ENCODE peak calls at places on chromosomes 13 and 19, in five cellular contexts. R is ovary, U is tibial artery, Q is iPS DF 6.9, Z is body of pancreas. I is an unnamed sample. For H3K9me3, the result is how much of the 10 kb centered on the place peaks cover.

GRCh38 chr19:18506545-18506944 is 15.3 kb downstream of the ELL start:
- DNase-seq in R (no peak), U (no peak), Q (no peak), Z (no peak), I (no peak)

GRCh38 chr13:50318887-50319286 is 303.6 kb downstream of the KCNRG start:
- DNase-seq in R (no peak), U (no peak), Q (no peak), Z (no peak), I (no peak)

GRCh38 chr13:44920013-44920412 is 69.3 kb downstream of the NUFIP1 start:
- DNase-seq in R (no peak), U (no peak), Q (no peak), Z (no peak), I (no peak)

GRCh38 chr13:96172066-96172465 is 82.2 kb downstream of the HS6ST3 start:
- DNase-seq in R (no peak), U (no peak), Q (no peak), Z (no peak), I (no peak)

GRCh38 chr19:31350693-31351211 is 1.5 kb upstream of the TSHZ3 start:
- DNase-seq in R (peak), U (no peak), Q (no peak), Z (peak), I (no peak)

GRCh38 chr13:25168800-25169199 is 3.3 kb downstream of the AMER2 start:
- DNase-seq in R (no peak), U (no peak), Q (no peak), Z (no peak), I (no peak)

GRCh38 chr19:49552749-49553148 is 24.9 kb downstream of the RCN3 start:
- DNase-seq in R (no peak), U (no peak), Q (no peak), Z (peak), I (no peak)

GRCh38 chr19:4707956-4708650 is 15.5 kb downstream of the DPP9 start:
- DNase-seq in R (no peak), U (no peak), Q (no peak), Z (peak), I (no peak)

GRCh38 chr13:19959141-19959830 is 759 bp downstream of the ZMYM2 start:
- DNase-seq in R (peak), U (peak), Q (no peak), Z (peak), I (peak)

GRCh38 chr19:10737680-10738079 is 19.8 kb downstream of the DNM2 start:
- DNase-seq in R (no peak), U (no peak), Q (no peak), Z (no peak), I (no peak)

GRCh38 chr19:57321746-57322145 is 1.5 kb downstream of the ZNF543 start:
- DNase-seq in R (no peak), U (no peak), Q (no peak), Z (no peak), I (no peak)

GRCh38 chr19:57320180-57321084 is at the start of gene ZNF543:
- DNase-seq in R (peak), U (peak), Q (peak), Z (peak), I (peak)

GRCh38 chr19:57327993-57328392 is 7.7 kb downstream of the ZNF543 start:
- DNase-seq in R (no peak), U (no peak), Q (no peak), Z (no peak), I (no peak)

GRCh38 chr19:57321164-57321563 is 892 bp downstream of the ZNF543 start:
- DNase-seq in R (no peak), U (no peak), Q (no peak), Z (no peak), I (no peak)

DNA sequence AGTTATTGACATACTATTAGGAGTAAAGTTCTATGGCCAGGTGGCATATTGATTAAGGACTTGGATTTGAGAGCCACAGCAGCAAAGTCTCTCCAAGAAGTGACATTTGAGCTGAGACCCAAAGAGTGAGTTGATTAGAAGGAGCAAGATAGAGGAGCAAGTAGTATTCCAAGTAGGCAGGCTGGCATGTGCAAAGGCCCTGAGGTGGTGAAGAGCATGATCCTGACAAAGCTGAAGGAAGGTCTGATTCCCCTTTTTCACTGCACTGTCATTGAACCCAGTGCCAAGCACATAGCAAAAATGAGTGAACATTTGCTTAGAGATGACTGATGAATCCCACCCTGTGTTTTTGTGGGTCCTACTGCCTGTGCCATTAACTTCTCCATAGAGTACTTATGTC is 4.7 kb downstream of the ZNF543 start:
- DNase-seq in R (no peak), U (no peak), Q (no peak), Z (no peak), I (no peak)
- H3K9me3 ChIP-seq in R (under half), U (half or more), Q (under half), Z (under half), I (under half)

GRCh38 chr19:27861411-27861975 is 1351.5 kb downstream of the UQCRFS1 start:
- DNase-seq in R (no peak), U (no peak), Q (no peak), Z (no peak), I (no peak)

GRCh38 chr19:27870293-27870692 is 1342.7 kb downstream of the UQCRFS1 start:
- DNase-seq in R (no peak), U (no peak), Q (no peak), Z (no peak), I (no peak)

GRCh38 chr19:27860309-27860934 is 1352.5 kb downstream of the UQCRFS1 start:
- DNase-seq in R (no peak), U (no peak), Q (no peak), Z (no peak), I (no peak)

GRCh38 chr19:27867981-27868380 is 1345.0 kb downstream of the UQCRFS1 start:
- DNase-seq in R (no peak), U (no peak), Q (no peak), Z (no peak), I (no peak)

GRCh38 chr19:27865927-27866777 is 1346.8 kb downstream of the UQCRFS1 start:
- DNase-seq in R (no peak), U (no peak), Q (no peak), Z (no peak), I (no peak)
- H3K9me3 ChIP-seq in R (under half), U (under half), Q (under half), Z (under half), I (under half)

DNA sequence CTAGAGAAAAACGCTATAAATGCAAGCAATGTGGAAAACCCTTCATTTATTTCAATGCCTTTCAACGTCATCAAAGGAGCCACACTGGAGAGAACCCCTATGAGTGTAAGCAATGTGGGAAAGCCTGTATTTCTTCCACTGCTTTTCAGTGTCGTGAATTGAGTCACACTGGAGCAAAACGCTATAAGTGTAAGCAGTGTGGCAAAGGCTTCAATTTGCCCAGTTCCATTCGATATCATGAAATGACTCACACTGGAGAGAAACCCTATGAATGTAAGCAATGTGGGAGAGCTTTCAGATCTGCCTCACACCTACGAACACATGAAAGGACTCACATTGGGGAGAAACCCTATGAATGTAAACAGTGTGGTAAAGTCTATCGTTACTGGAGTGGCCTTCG is 27.4 kb downstream of the ZNF20 start:
- DNase-seq in R (no peak), U (no peak), Q (no peak), Z (no peak), I (no peak)
- H3K9me3 ChIP-seq in R (under half), U (half or more), Q (under half), Z (under half), I (under half)

GRCh38 chr19:56760842-56761241 is 79.7 kb downstream of the PEG3 start:
- DNase-seq in R (no peak), U (no peak), Q (no peak), Z (no peak), I (no peak)

GRCh38 chr19:56769650-56770049 is 70.9 kb downstream of the PEG3 start:
- DNase-seq in R (no peak), U (no peak), Q (no peak), Z (no peak), I (no peak)

GRCh38 chr19:56759531-56759930 is 81.0 kb downstream of the PEG3 start:
- DNase-seq in R (no peak), U (no peak), Q (no peak), Z (no peak), I (no peak)

GRCh38 chr19:56765107-56765506 is 75.4 kb downstream of the PEG3 start:
- DNase-seq in R (peak), U (no peak), Q (no peak), Z (peak), I (no peak)

GRCh38 chr19:56764296-56764695 is 76.2 kb downstream of the PEG3 start:
- DNase-seq in R (no peak), U (no peak), Q (no peak), Z (no peak), I (no peak)
- H3K9me3 ChIP-seq in R (under half), U (under half), Q (under half), Z (under half), I (under half)

GRCh38 chr19:16017138-16017490 is 59.2 kb upstream of the TPM4 start:
- DNase-seq in R (no peak), U (no peak), Q (no peak), Z (no peak), I (no peak)
- H3K9me3 ChIP-seq in R (under half), U (under half), Q (under half), Z (under half), I (under half)

GRCh38 chr13:94252209-94252608 is 227.3 kb downstream of the DCT start:
- DNase-seq in R (no peak), U (no peak), Q (no peak), Z (no peak), I (no peak)
- H3K9me3 ChIP-seq in R (under half), U (under half), Q (under half), Z (under half), I (under half)

GRCh38 chr19:36748431-36749275 is 24.0 kb downstream of the ZNF850 start:
- DNase-seq in R (no peak), U (no peak), Q (no peak), Z (no peak), I (no peak)
- H3K9me3 ChIP-seq in R (under half), U (half or more), Q (under half), Z (half or more), I (half or more)

GRCh38 chr19:23565256-23565655 is 121.8 kb downstream of the ZNF675 start:
- DNase-seq in R (no peak), U (no peak), Q (no peak), Z (no peak), I (no peak)

GRCh38 chr19:23558541-23558940 is 128.5 kb downstream of the ZNF675 start:
- DNase-seq in R (no peak), U (no peak), Q (no peak), Z (no peak), I (no peak)

GRCh38 chr19:23563326-23563725 is 123.7 kb downstream of the ZNF675 start:
- DNase-seq in R (no peak), U (no peak), Q (no peak), Z (no peak), I (no peak)

GRCh38 chr19:23560051-23560450 is 127.0 kb downstream of the ZNF675 start:
- DNase-seq in R (no peak), U (no peak), Q (no peak), Z (no peak), I (no peak)

GRCh38 chr19:23561341-23561740 is 125.7 kb downstream of the ZNF675 start:
- DNase-seq in R (no peak), U (no peak), Q (no peak), Z (no peak), I (no peak)
- H3K9me3 ChIP-seq in R (under half), U (under half), Q (under half), Z (under half), I (under half)

I was measured in T-helper 17 cell.